ENCODE peak calls at places on chromosome 22, in nine cellular contexts. One of them, this sample, is unnamed.

GRCh38 chr22:20509344-20510047 is 2.1 kb downstream of the MED15 start:
- DNase-seq in GM23338: peak; percentile 41
- DNase-seq in colonic mucosa: peak; percentile 81
- DNase-seq in ovary: peak; percentile 68
- DNase-seq in tibial artery: peak; percentile 88
- DNase-seq in right lobe of liver: no peak
- DNase-seq in cardiac muscle cell: peak; percentile 95
- DNase-seq in SK-N-SH: peak; percentile 48
- DNase-seq in suprapubic skin: peak; percentile 90
- DNase-seq in this sample: peak; percentile 85

GRCh38 chr22:44823806-44824205 is 71.4 kb downstream of the ARHGAP8 start:
- DNase-seq in GM23338: no peak
- DNase-seq in colonic mucosa: no peak
- DNase-seq in ovary: no peak
- DNase-seq in tibial artery: no peak
- DNase-seq in right lobe of liver: peak; percentile 29
- DNase-seq in cardiac muscle cell: no peak
- DNase-seq in SK-N-SH: no peak
- DNase-seq in suprapubic skin: no peak
- DNase-seq in this sample: no peak

GRCh38 chr22:28819253-28820096 is 19.1 kb upstream of the XBP1 start:
- DNase-seq in GM23338: no peak
- DNase-seq in colonic mucosa: peak; percentile 81
- DNase-seq in ovary: no peak
- DNase-seq in tibial artery: no peak
- DNase-seq in right lobe of liver: peak; percentile 90
- DNase-seq in cardiac muscle cell: no peak
- DNase-seq in SK-N-SH: no peak
- DNase-seq in suprapubic skin: no peak
- DNase-seq in this sample: no peak

GRCh38 chr22:40720538-40721256 is 41.4 kb downstream of the MCHR1 start:
- DNase-seq in GM23338: no peak
- DNase-seq in colonic mucosa: no peak
- DNase-seq in ovary: no peak
- DNase-seq in tibial artery: no peak
- DNase-seq in right lobe of liver: no peak
- DNase-seq in cardiac muscle cell: no peak
- DNase-seq in SK-N-SH: no peak
- DNase-seq in suprapubic skin: no peak
- DNase-seq in this sample: no peak

GRCh38 chr22:50015451-50016307 is 3.1 kb upstream of the IL17REL start:
- DNase-seq in GM23338: no peak
- DNase-seq in colonic mucosa: no peak
- DNase-seq in ovary: no peak
- DNase-seq in tibial artery: peak; percentile 57
- DNase-seq in right lobe of liver: no peak
- DNase-seq in cardiac muscle cell: no peak
- DNase-seq in SK-N-SH: peak; percentile 41
- DNase-seq in suprapubic skin: peak; percentile 57
- DNase-seq in this sample: peak; percentile 65

GRCh38 chr22:17842386-17842785 is 68.1 kb upstream of the BID start:
- DNase-seq in GM23338: no peak
- DNase-seq in colonic mucosa: no peak
- DNase-seq in ovary: peak; percentile 85
- DNase-seq in tibial artery: no peak
- DNase-seq in right lobe of liver: peak; percentile 85
- DNase-seq in cardiac muscle cell: peak; percentile 15
- DNase-seq in SK-N-SH: no peak
- DNase-seq in suprapubic skin: no peak
- DNase-seq in this sample: no peak

GRCh38 chr22:39920134-39920743 is 19.4 kb downstream of the GRAP2 start:
- DNase-seq in GM23338: no peak
- DNase-seq in colonic mucosa: no peak
- DNase-seq in ovary: no peak
- DNase-seq in tibial artery: no peak
- DNase-seq in right lobe of liver: no peak
- DNase-seq in cardiac muscle cell: no peak
- DNase-seq in SK-N-SH: no peak
- DNase-seq in suprapubic skin: no peak
- DNase-seq in this sample: no peak

GRCh38 chr22:45413368-45414211 is at the start of the genes RIBC2 and SMC1B:
- DNase-seq in GM23338: peak; percentile 98
- DNase-seq in colonic mucosa: peak; percentile 90
- DNase-seq in ovary: peak; percentile 74
- DNase-seq in tibial artery: peak; percentile 76
- DNase-seq in right lobe of liver: peak; percentile 86
- DNase-seq in cardiac muscle cell: peak; percentile 87
- DNase-seq in SK-N-SH: no peak
- DNase-seq in suprapubic skin: peak; percentile 91
- DNase-seq in this sample: no peak

GRCh38 chr22:40396882-40397281 is 26.5 kb downstream of the SGSM3 start:
- DNase-seq in GM23338: peak; percentile 79
- DNase-seq in colonic mucosa: peak; percentile 91
- DNase-seq in ovary: no peak
- DNase-seq in tibial artery: no peak
- DNase-seq in right lobe of liver: no peak
- DNase-seq in cardiac muscle cell: peak; percentile 89
- DNase-seq in SK-N-SH: peak; percentile 75
- DNase-seq in suprapubic skin: no peak
- DNase-seq in this sample: no peak

GRCh38 chr22:44344407-44344806 is 31.7 kb upstream of the SHISAL1 start:
- DNase-seq in GM23338: no peak
- DNase-seq in colonic mucosa: no peak
- DNase-seq in ovary: no peak
- DNase-seq in tibial artery: no peak
- DNase-seq in right lobe of liver: no peak
- DNase-seq in cardiac muscle cell: no peak
- DNase-seq in SK-N-SH: no peak
- DNase-seq in suprapubic skin: no peak
- DNase-seq in this sample: no peak

GRCh38 chr22:42316988-42317387 is 46.5 kb upstream of the TCF20 start:
- DNase-seq in GM23338: no peak
- DNase-seq in colonic mucosa: peak; percentile 91
- DNase-seq in ovary: peak; percentile 27
- DNase-seq in tibial artery: no peak
- DNase-seq in right lobe of liver: no peak
- DNase-seq in cardiac muscle cell: peak; percentile 65
- DNase-seq in SK-N-SH: no peak
- DNase-seq in suprapubic skin: no peak
- DNase-seq in this sample: no peak

GRCh38 chr22:17872491-17872890 is 98.2 kb upstream of the BID start:
- DNase-seq in GM23338: no peak
- DNase-seq in colonic mucosa: no peak
- DNase-seq in ovary: no peak
- DNase-seq in tibial artery: no peak
- DNase-seq in right lobe of liver: no peak
- DNase-seq in cardiac muscle cell: no peak
- DNase-seq in SK-N-SH: no peak
- DNase-seq in suprapubic skin: no peak
- DNase-seq in this sample: no peak

GRCh38 chr22:49243965-49244364 is 583.7 kb downstream of the BRD1 start:
- DNase-seq in GM23338: no peak
- DNase-seq in colonic mucosa: no peak
- DNase-seq in ovary: no peak
- DNase-seq in tibial artery: peak; percentile 50
- DNase-seq in right lobe of liver: no peak
- DNase-seq in cardiac muscle cell: no peak
- DNase-seq in SK-N-SH: no peak
- DNase-seq in suprapubic skin: no peak
- DNase-seq in this sample: no peak

GRCh38 chr22:18023509-18024275 is 669 bp downstream of the MICAL3 start:
- DNase-seq in GM23338: peak; percentile 80
- DNase-seq in colonic mucosa: peak; percentile 91
- DNase-seq in ovary: peak; percentile 73
- DNase-seq in tibial artery: peak; percentile 91
- DNase-seq in right lobe of liver: peak; percentile 87
- DNase-seq in cardiac muscle cell: peak; percentile 87
- DNase-seq in SK-N-SH: peak; percentile 87
- DNase-seq in suprapubic skin: peak; percentile 84
- DNase-seq in this sample: peak; percentile 77

GRCh38 chr22:36397081-36397766 is 9.5 kb upstream of the MYH9 start:
- DNase-seq in GM23338: peak; percentile 44
- DNase-seq in colonic mucosa: no peak
- DNase-seq in ovary: no peak
- DNase-seq in tibial artery: no peak
- DNase-seq in right lobe of liver: no peak
- DNase-seq in cardiac muscle cell: peak; percentile 81
- DNase-seq in SK-N-SH: no peak
- DNase-seq in suprapubic skin: no peak
- DNase-seq in this sample: no peak
- TF ChIP-seq CTCF in GM23338: no peak
- TF ChIP-seq CTCF in colonic mucosa: no peak
- TF ChIP-seq CTCF in ovary: no peak
- TF ChIP-seq CTCF in tibial artery: no peak
- TF ChIP-seq CTCF in right lobe of liver: no peak
- TF ChIP-seq CTCF in cardiac muscle cell: no peak
- TF ChIP-seq CTCF in SK-N-SH: no peak
- TF ChIP-seq CTCF in suprapubic skin: no peak
- TF ChIP-seq CTCF in this sample: no peak

GRCh38 chr22:38204784-38205183 is 3.0 kb downstream of the MAFF start:
- DNase-seq in GM23338: no peak
- DNase-seq in colonic mucosa: no peak
- DNase-seq in ovary: no peak
- DNase-seq in tibial artery: no peak
- DNase-seq in right lobe of liver: no peak
- DNase-seq in cardiac muscle cell: no peak
- DNase-seq in SK-N-SH: no peak
- DNase-seq in suprapubic skin: peak; percentile 61
- DNase-seq in this sample: no peak

GRCh38 chr22:38208549-38209097 is 6.8 kb downstream of the MAFF start:
- DNase-seq in GM23338: no peak
- DNase-seq in colonic mucosa: no peak
- DNase-seq in ovary: no peak
- DNase-seq in tibial artery: no peak
- DNase-seq in right lobe of liver: no peak
- DNase-seq in cardiac muscle cell: no peak
- DNase-seq in SK-N-SH: no peak
- DNase-seq in suprapubic skin: peak; percentile 60
- DNase-seq in this sample: no peak

GRCh38 chr22:38211556-38211955 is 9.8 kb downstream of the MAFF start:
- DNase-seq in GM23338: no peak
- DNase-seq in colonic mucosa: no peak
- DNase-seq in ovary: no peak
- DNase-seq in tibial artery: no peak
- DNase-seq in right lobe of liver: no peak
- DNase-seq in cardiac muscle cell: no peak
- DNase-seq in SK-N-SH: no peak
- DNase-seq in suprapubic skin: no peak
- DNase-seq in this sample: no peak

GRCh38 chr22:38205261-38206128 is 3.7 kb downstream of the MAFF start:
- DNase-seq in GM23338: no peak
- DNase-seq in colonic mucosa: peak; percentile 58
- DNase-seq in ovary: peak; percentile 92
- DNase-seq in tibial artery: peak; percentile 97
- DNase-seq in right lobe of liver: no peak
- DNase-seq in cardiac muscle cell: peak; percentile 88
- DNase-seq in SK-N-SH: no peak
- DNase-seq in suprapubic skin: peak; percentile 89
- DNase-seq in this sample: peak; percentile 97

GRCh38 chr22:38207898-38208432 is 6.2 kb downstream of the MAFF start:
- DNase-seq in GM23338: no peak
- DNase-seq in colonic mucosa: no peak
- DNase-seq in ovary: no peak
- DNase-seq in tibial artery: no peak
- DNase-seq in right lobe of liver: no peak
- DNase-seq in cardiac muscle cell: no peak
- DNase-seq in SK-N-SH: no peak
- DNase-seq in suprapubic skin: peak; percentile 49
- DNase-seq in this sample: no peak
- H3K27ac ChIP-seq in GM23338: no peak overlapping the region
- H3K27ac ChIP-seq in colonic mucosa: no peak overlapping the region
- H3K27ac ChIP-seq in ovary: no peak overlapping the region
- H3K27ac ChIP-seq in tibial artery: no peak overlapping the region
- H3K27ac ChIP-seq in right lobe of liver: no peak overlapping the region
- H3K27ac ChIP-seq in cardiac muscle cell: no peak overlapping the region
- H3K27ac ChIP-seq in SK-N-SH: no peak overlapping the region
- H3K27ac ChIP-seq in suprapubic skin: no peak overlapping the region
- H3K27ac ChIP-seq in this sample: no peak overlapping the region

GRCh38 chr22:31247726-31248125 is 35.6 kb downstream of the LIMK2 start:
- DNase-seq in GM23338: no peak
- DNase-seq in colonic mucosa: no peak
- DNase-seq in ovary: no peak
- DNase-seq in tibial artery: no peak
- DNase-seq in right lobe of liver: no peak
- DNase-seq in cardiac muscle cell: no peak
- DNase-seq in SK-N-SH: peak; percentile 75
- DNase-seq in suprapubic skin: no peak
- DNase-seq in this sample: no peak
- H3K4me3 ChIP-seq in GM23338: peak overlapping the region; percentile 34
- H3K4me3 ChIP-seq in colonic mucosa: no peak overlapping the region
- H3K4me3 ChIP-seq in ovary: peak overlapping the region; percentile 50
- H3K4me3 ChIP-seq in tibial artery: peak overlapping the region; percentile 57
- H3K4me3 ChIP-seq in right lobe of liver: no peak overlapping the region
- H3K4me3 ChIP-seq in cardiac muscle cell: peak overlapping the region; percentile 21
- H3K4me3 ChIP-seq in SK-N-SH: peak overlapping the region; percentile 80
- H3K4me3 ChIP-seq in suprapubic skin: peak overlapping the region; percentile 56
- H3K4me3 ChIP-seq in this sample: peak overlapping the region; percentile 71

GRCh38 chr22:34015642-34016041 is 95.4 kb upstream of the LARGE1 start:
- DNase-seq in GM23338: peak; percentile 36
- DNase-seq in colonic mucosa: no peak
- DNase-seq in ovary: no peak
- DNase-seq in tibial artery: no peak
- DNase-seq in right lobe of liver: no peak
- DNase-seq in cardiac muscle cell: no peak
- DNase-seq in SK-N-SH: no peak
- DNase-seq in suprapubic skin: no peak
- DNase-seq in this sample: no peak

GRCh38 chr22:34019190-34019845 is 99.0 kb upstream of the LARGE1 start:
- DNase-seq in GM23338: peak; percentile 4
- DNase-seq in colonic mucosa: no peak
- DNase-seq in ovary: no peak
- DNase-seq in tibial artery: no peak
- DNase-seq in right lobe of liver: no peak
- DNase-seq in cardiac muscle cell: no peak
- DNase-seq in SK-N-SH: no peak
- DNase-seq in suprapubic skin: no peak
- DNase-seq in this sample: no peak
- TF ChIP-seq CTCF in GM23338: no peak
- TF ChIP-seq CTCF in colonic mucosa: no peak
- TF ChIP-seq CTCF in ovary: no peak
- TF ChIP-seq CTCF in tibial artery: no peak
- TF ChIP-seq CTCF in right lobe of liver: peak; percentile 55
- TF ChIP-seq CTCF in cardiac muscle cell: no peak
- TF ChIP-seq CTCF in SK-N-SH: no peak
- TF ChIP-seq CTCF in suprapubic skin: no peak
- TF ChIP-seq CTCF in this sample: no peak

DNA sequence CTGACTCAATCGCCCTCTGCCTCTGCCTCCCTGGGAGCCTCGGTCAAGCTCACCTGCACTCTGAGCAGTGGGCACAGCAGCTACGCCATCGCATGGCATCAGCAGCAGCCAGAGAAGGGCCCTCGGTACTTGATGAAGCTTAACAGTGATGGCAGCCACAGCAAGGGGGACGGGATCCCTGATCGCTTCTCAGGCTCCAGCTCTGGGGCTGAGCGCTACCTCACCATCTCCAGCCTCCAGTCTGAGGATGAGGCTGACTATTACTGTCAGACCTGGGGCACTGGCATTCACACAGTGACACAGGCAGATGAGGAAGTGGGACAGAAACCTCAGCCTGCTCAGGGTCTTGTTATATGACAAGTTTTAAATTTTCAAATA is 48.6 kb upstream of the TOP3B start:
- DNase-seq in GM23338: no peak
- DNase-seq in colonic mucosa: no peak
- DNase-seq in ovary: no peak
- DNase-seq in tibial artery: no peak
- DNase-seq in right lobe of liver: no peak
- DNase-seq in cardiac muscle cell: no peak
- DNase-seq in SK-N-SH: no peak
- DNase-seq in suprapubic skin: no peak
- DNase-seq in this sample: no peak
- H3K27ac ChIP-seq in GM23338: no peak overlapping the region
- H3K27ac ChIP-seq in colonic mucosa: no peak overlapping the region
- H3K27ac ChIP-seq in ovary: no peak overlapping the region
- H3K27ac ChIP-seq in tibial artery: peak overlapping the region; percentile 12
- H3K27ac ChIP-seq in right lobe of liver: no peak overlapping the region
- H3K27ac ChIP-seq in cardiac muscle cell: no peak overlapping the region
- H3K27ac ChIP-seq in SK-N-SH: no peak overlapping the region
- H3K27ac ChIP-seq in suprapubic skin: no peak overlapping the region
- H3K27ac ChIP-seq in this sample: peak overlapping the region; percentile 57

This sample was measured in coronary artery.